ENCODE peak calls at places on chromosomes 5 and 9, in five cellular contexts. P, W, X, D and O are unnamed samples.

GRCh38 chr9:123996731-123997421 is 14.7 kb upstream of the LHX2 start:
- DNase-seq in P (no peak), W (no peak), X (no peak), D (peak), O (peak)

GRCh38 chr5:178466342-178466741 is 123.9 kb downstream of the COL23A1 start:
- DNase-seq in P (peak), W (no peak), X (no peak), D (no peak), O (no peak)

GRCh38 chr5:14871084-14871572 is 450 bp downstream of the ANKH start:
- DNase-seq in P (no peak), W (peak), X (no peak), D (no peak), O (peak)

GRCh38 chr9:133788819-133789733 is 50.9 kb upstream of the SARDH start:
- DNase-seq in P (no peak), W (peak), X (no peak), D (no peak), O (no peak)

GRCh38 chr9:33498387-33498786 is 24.7 kb upstream of the NOL6 start:
- DNase-seq in P (no peak), W (no peak), X (no peak), D (peak), O (no peak)

GRCh38 chr5:149750596-149750995 is 20.5 kb downstream of the PPARGC1B start:
- DNase-seq in P (no peak), W (no peak), X (no peak), D (no peak), O (no peak)

GRCh38 chr5:120678279-120678678 is 214.2 kb downstream of the PRR16 start:
- DNase-seq in P (no peak), W (no peak), X (no peak), D (peak), O (no peak)

GRCh38 chr9:35579130-35579529 is 25.9 kb upstream of the TESK1 start:
- DNase-seq in P (no peak), W (no peak), X (no peak), D (no peak), O (peak)

GRCh38 chr5:134515801-134516200 is 9.7 kb upstream of the JADE2 start:
- DNase-seq in P (no peak), W (no peak), X (no peak), D (no peak), O (no peak)

GRCh38 chr5:157857821-157858526 is 971 bp downstream of the CLINT1 start:
- DNase-seq in P (no peak), W (no peak), X (peak), D (peak), O (peak)

GRCh38 chr5:76709762-76710161 is 6.2 kb upstream of the F2R start:
- DNase-seq in P (no peak), W (no peak), X (no peak), D (no peak), O (no peak)